ENCODE peak calls at places on chromosomes 5 and 9, in seven cellular contexts. One of them, this sample, is unnamed.
A peak's percentile ranks its signal among the peaks of the same experiment; 100 is the strongest.

GRCh38 chr5:138463335-138464017 is 1.8 kb upstream of the EGR1 start:
- DNase-seq in ovary: peak; percentile 45
- DNase-seq in sigmoid colon: peak; percentile 84
- DNase-seq in transverse colon: peak; percentile 41
- DNase-seq in stomach: no peak
- DNase-seq in upper lobe of left lung: no peak
- DNase-seq in A549: peak; percentile 41
- DNase-seq in this sample: no peak

GRCh38 chr9:89606049-89606481 is 1.3 kb downstream of the GADD45G start:
- DNase-seq in ovary: peak; percentile 75
- DNase-seq in sigmoid colon: peak; percentile 91
- DNase-seq in transverse colon: peak; percentile 85
- DNase-seq in stomach: peak; percentile 86
- DNase-seq in upper lobe of left lung: peak; percentile 92
- DNase-seq in A549: peak; percentile 67
- DNase-seq in this sample: no peak

GRCh38 chr9:132055756-132056155 is 23.9 kb downstream of the MED27 start:
- DNase-seq in ovary: no peak
- DNase-seq in sigmoid colon: no peak
- DNase-seq in transverse colon: no peak
- DNase-seq in stomach: no peak
- DNase-seq in upper lobe of left lung: no peak
- DNase-seq in A549: no peak
- DNase-seq in this sample: no peak

GRCh38 chr9:93198117-93198838 is 14.3 kb downstream of the WNK2 start:
- DNase-seq in ovary: no peak
- DNase-seq in sigmoid colon: no peak
- DNase-seq in transverse colon: peak; percentile 19
- DNase-seq in stomach: no peak
- DNase-seq in upper lobe of left lung: no peak
- DNase-seq in A549: no peak
- DNase-seq in this sample: no peak

GRCh38 chr5:14270212-14270702 is 127.1 kb downstream of the TRIO start:
- DNase-seq in ovary: peak; percentile 38
- DNase-seq in sigmoid colon: no peak
- DNase-seq in transverse colon: no peak
- DNase-seq in stomach: no peak
- DNase-seq in upper lobe of left lung: no peak
- DNase-seq in A549: peak; percentile 76
- DNase-seq in this sample: no peak

GRCh38 chr5:68365894-68366293 is 150.3 kb downstream of the PIK3R1 start:
- DNase-seq in ovary: no peak
- DNase-seq in sigmoid colon: no peak
- DNase-seq in transverse colon: no peak
- DNase-seq in stomach: no peak
- DNase-seq in upper lobe of left lung: no peak
- DNase-seq in A549: no peak
- DNase-seq in this sample: peak; percentile 26

GRCh38 chr9:131410051-131410491 is 16.2 kb downstream of the PRRC2B start:
- DNase-seq in ovary: no peak
- DNase-seq in sigmoid colon: no peak
- DNase-seq in transverse colon: no peak
- DNase-seq in stomach: no peak
- DNase-seq in upper lobe of left lung: no peak
- DNase-seq in A549: no peak
- DNase-seq in this sample: no peak

GRCh38 chr5:39024005-39024404 is 50.2 kb downstream of the RICTOR start:
- DNase-seq in ovary: no peak
- DNase-seq in sigmoid colon: no peak
- DNase-seq in transverse colon: no peak
- DNase-seq in stomach: no peak
- DNase-seq in upper lobe of left lung: no peak
- DNase-seq in A549: no peak
- DNase-seq in this sample: no peak

GRCh38 chr9:101434990-101435389 is 584 bp downstream of the ALDOB start:
- DNase-seq in ovary: no peak
- DNase-seq in sigmoid colon: no peak
- DNase-seq in transverse colon: no peak
- DNase-seq in stomach: no peak
- DNase-seq in upper lobe of left lung: no peak
- DNase-seq in A549: no peak
- DNase-seq in this sample: no peak

GRCh38 chr5:122093415-122093814 is 15.4 kb upstream of the LOX start:
- DNase-seq in ovary: no peak
- DNase-seq in sigmoid colon: no peak
- DNase-seq in transverse colon: no peak
- DNase-seq in stomach: no peak
- DNase-seq in upper lobe of left lung: no peak
- DNase-seq in A549: no peak
- DNase-seq in this sample: no peak

GRCh38 chr9:79619930-79620329 is 48.2 kb downstream of the TLE4 start:
- DNase-seq in ovary: no peak
- DNase-seq in sigmoid colon: no peak
- DNase-seq in transverse colon: no peak
- DNase-seq in stomach: no peak
- DNase-seq in upper lobe of left lung: no peak
- DNase-seq in A549: no peak
- DNase-seq in this sample: no peak

GRCh38 chr9:96555567-96556386 is 63.9 kb downstream of the CDC14B start:
- DNase-seq in ovary: no peak
- DNase-seq in sigmoid colon: no peak
- DNase-seq in transverse colon: no peak
- DNase-seq in stomach: no peak
- DNase-seq in upper lobe of left lung: no peak
- DNase-seq in A549: no peak
- DNase-seq in this sample: no peak

GRCh38 chr9:114289106-114289505 is 33.8 kb upstream of the ORM1 start:
- DNase-seq in ovary: peak; percentile 12
- DNase-seq in sigmoid colon: peak; percentile 46
- DNase-seq in transverse colon: peak; percentile 6
- DNase-seq in stomach: no peak
- DNase-seq in upper lobe of left lung: no peak
- DNase-seq in A549: no peak
- DNase-seq in this sample: no peak

GRCh38 chr9:114434878-114435311 is 47.1 kb upstream of the AKNA start:
- DNase-seq in ovary: no peak
- DNase-seq in sigmoid colon: no peak
- DNase-seq in transverse colon: no peak
- DNase-seq in stomach: no peak
- DNase-seq in upper lobe of left lung: no peak
- DNase-seq in A549: peak; percentile 47
- DNase-seq in this sample: no peak

GRCh38 chr5:117801583-117801982 is 1186.8 kb downstream of the DTWD2 start:
- DNase-seq in ovary: no peak
- DNase-seq in sigmoid colon: no peak
- DNase-seq in transverse colon: no peak
- DNase-seq in stomach: no peak
- DNase-seq in upper lobe of left lung: no peak
- DNase-seq in A549: no peak
- DNase-seq in this sample: no peak

GRCh38 chr9:25353783-25354182 is 324.5 kb downstream of the TUSC1 start:
- DNase-seq in ovary: no peak
- DNase-seq in sigmoid colon: no peak
- DNase-seq in transverse colon: no peak
- DNase-seq in stomach: no peak
- DNase-seq in upper lobe of left lung: no peak
- DNase-seq in A549: no peak
- DNase-seq in this sample: no peak

GRCh38 chr9:132970306-132971062 is 8.0 kb upstream of the GFI1B start:
- DNase-seq in ovary: no peak
- DNase-seq in sigmoid colon: no peak
- DNase-seq in transverse colon: no peak
- DNase-seq in stomach: no peak
- DNase-seq in upper lobe of left lung: no peak
- DNase-seq in A549: no peak
- DNase-seq in this sample: no peak

GRCh38 chr9:20300430-20301115 is 321.7 kb downstream of the MLLT3 start:
- DNase-seq in ovary: no peak
- DNase-seq in sigmoid colon: no peak
- DNase-seq in transverse colon: no peak
- DNase-seq in stomach: no peak
- DNase-seq in upper lobe of left lung: no peak
- DNase-seq in A549: no peak
- DNase-seq in this sample: no peak

GRCh38 chr5:99795026-99795425 is 740.1 kb upstream of the FAM174A start:
- DNase-seq in ovary: no peak
- DNase-seq in sigmoid colon: no peak
- DNase-seq in transverse colon: no peak
- DNase-seq in stomach: no peak
- DNase-seq in upper lobe of left lung: no peak
- DNase-seq in A549: no peak
- DNase-seq in this sample: no peak

GRCh38 chr5:14444988-14445387 is 136.6 kb upstream of the OTULINL start:
- DNase-seq in ovary: no peak
- DNase-seq in sigmoid colon: no peak
- DNase-seq in transverse colon: no peak
- DNase-seq in stomach: no peak
- DNase-seq in upper lobe of left lung: no peak
- DNase-seq in A549: no peak
- DNase-seq in this sample: no peak

GRCh38 chr9:110767559-110768063 is 99.0 kb downstream of the MUSK start:
- DNase-seq in ovary: peak; percentile 72
- DNase-seq in sigmoid colon: peak; percentile 88
- DNase-seq in transverse colon: peak; percentile 28
- DNase-seq in stomach: no peak
- DNase-seq in upper lobe of left lung: no peak
- DNase-seq in A549: no peak
- DNase-seq in this sample: no peak

GRCh38 chr9:69214939-69215338 is 40.9 kb downstream of the TJP2 start:
- DNase-seq in ovary: no peak
- DNase-seq in sigmoid colon: no peak
- DNase-seq in transverse colon: no peak
- DNase-seq in stomach: no peak
- DNase-seq in upper lobe of left lung: no peak
- DNase-seq in A549: no peak
- DNase-seq in this sample: no peak

GRCh38 chr9:69211424-69212036 is 37.5 kb downstream of the TJP2 start:
- DNase-seq in ovary: no peak
- DNase-seq in sigmoid colon: no peak
- DNase-seq in transverse colon: no peak
- DNase-seq in stomach: no peak
- DNase-seq in upper lobe of left lung: no peak
- DNase-seq in A549: no peak
- DNase-seq in this sample: no peak

GRCh38 chr9:69213647-69214046 is 39.6 kb downstream of the TJP2 start:
- DNase-seq in ovary: no peak
- DNase-seq in sigmoid colon: no peak
- DNase-seq in transverse colon: no peak
- DNase-seq in stomach: no peak
- DNase-seq in upper lobe of left lung: no peak
- DNase-seq in A549: no peak
- DNase-seq in this sample: no peak

GRCh38 chr9:69218166-69218565 is 44.1 kb downstream of the TJP2 start:
- DNase-seq in ovary: no peak
- DNase-seq in sigmoid colon: no peak
- DNase-seq in transverse colon: no peak
- DNase-seq in stomach: no peak
- DNase-seq in upper lobe of left lung: no peak
- DNase-seq in A549: no peak
- DNase-seq in this sample: no peak

DNA sequence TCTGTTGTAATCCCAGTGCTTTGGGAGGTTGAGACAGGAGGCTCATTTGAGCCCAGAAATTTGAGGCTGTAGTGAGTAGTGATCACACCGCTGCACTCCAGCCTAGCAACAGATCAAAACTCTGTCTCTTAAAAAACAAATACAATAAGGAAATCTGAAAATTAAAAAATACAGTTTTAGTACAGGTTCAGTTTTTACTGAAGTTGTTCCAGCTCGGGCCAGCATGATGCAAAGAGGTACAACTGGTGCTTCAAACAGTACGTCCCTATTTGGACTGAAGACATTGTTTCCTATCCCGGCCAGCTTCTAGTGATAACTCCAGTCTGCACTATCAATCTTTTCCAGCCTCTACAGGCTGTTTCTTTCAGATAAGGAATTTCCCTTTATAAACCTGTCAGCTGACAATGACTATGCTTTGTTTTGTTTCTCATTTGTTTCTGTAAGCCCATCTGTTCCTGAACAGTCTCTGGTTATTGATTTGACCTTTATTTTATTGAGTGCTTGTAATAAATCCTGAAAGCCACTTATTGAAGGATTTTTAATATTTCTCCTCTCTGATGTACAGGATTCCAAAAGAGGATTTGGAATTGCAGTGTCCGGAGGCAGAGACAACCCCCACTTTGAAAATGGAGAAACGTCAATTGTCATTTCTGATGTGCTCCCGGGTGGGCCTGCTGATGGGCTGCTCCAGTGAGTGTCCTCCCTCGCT is 41.9 kb downstream of the TJP2 start:
- DNase-seq in ovary: no peak
- DNase-seq in sigmoid colon: no peak
- DNase-seq in transverse colon: no peak
- DNase-seq in stomach: no peak
- DNase-seq in upper lobe of left lung: no peak
- DNase-seq in A549: no peak
- DNase-seq in this sample: no peak
- TF ChIP-seq EP300 in ovary: no peak
- TF ChIP-seq EP300 in sigmoid colon: no peak
- TF ChIP-seq EP300 in transverse colon: no peak
- TF ChIP-seq EP300 in stomach: no peak
- TF ChIP-seq EP300 in upper lobe of left lung: no peak
- TF ChIP-seq EP300 in A549: no peak
- TF ChIP-seq EP300 in this sample: no peak

DNA sequence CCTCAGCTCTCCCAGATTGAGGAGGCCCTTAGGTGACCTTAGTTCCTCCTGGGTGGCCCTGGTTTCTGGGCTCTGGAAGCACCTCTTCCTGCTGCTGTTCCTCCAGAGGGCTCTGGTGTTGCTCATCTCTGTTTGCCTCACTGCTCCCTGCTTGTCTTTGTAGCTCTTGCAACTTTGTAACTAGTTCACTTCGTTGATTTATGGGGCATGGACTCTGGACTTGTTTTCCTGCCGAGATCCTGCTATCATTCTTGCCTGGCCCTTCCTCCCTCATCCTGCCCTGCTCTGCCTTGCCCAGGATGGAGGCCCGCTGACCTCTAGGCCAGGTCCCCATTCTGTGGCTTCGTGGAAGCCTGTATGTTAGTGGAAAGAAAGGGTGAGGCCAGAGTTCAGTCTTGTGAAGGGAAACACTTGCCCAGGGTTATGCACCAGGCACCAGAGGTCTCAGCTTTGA is 169.3 kb downstream of the MACROH2A1 start:
- DNase-seq in ovary: no peak
- DNase-seq in sigmoid colon: no peak
- DNase-seq in transverse colon: no peak
- DNase-seq in stomach: no peak
- DNase-seq in upper lobe of left lung: no peak
- DNase-seq in A549: peak; percentile 26
- DNase-seq in this sample: no peak
- TF ChIP-seq EP300 in ovary: no peak
- TF ChIP-seq EP300 in sigmoid colon: no peak
- TF ChIP-seq EP300 in transverse colon: no peak
- TF ChIP-seq EP300 in stomach: no peak
- TF ChIP-seq EP300 in upper lobe of left lung: no peak
- TF ChIP-seq EP300 in A549: no peak
- TF ChIP-seq EP300 in this sample: no peak

GRCh38 chr5:83085106-83085505 is 7.8 kb downstream of the XRCC4 start:
- DNase-seq in ovary: no peak
- DNase-seq in sigmoid colon: no peak
- DNase-seq in transverse colon: no peak
- DNase-seq in stomach: no peak
- DNase-seq in upper lobe of left lung: no peak
- DNase-seq in A549: no peak
- DNase-seq in this sample: no peak
- TF ChIP-seq EP300 in ovary: no peak
- TF ChIP-seq EP300 in sigmoid colon: no peak
- TF ChIP-seq EP300 in transverse colon: no peak
- TF ChIP-seq EP300 in stomach: no peak
- TF ChIP-seq EP300 in upper lobe of left lung: no peak
- TF ChIP-seq EP300 in A549: no peak
- TF ChIP-seq EP300 in this sample: no peak

GRCh38 chr5:2133080-2133479 is 250.4 kb upstream of the IRX4 start:
- DNase-seq in ovary: no peak
- DNase-seq in sigmoid colon: no peak
- DNase-seq in transverse colon: no peak
- DNase-seq in stomach: no peak
- DNase-seq in upper lobe of left lung: no peak
- DNase-seq in A549: no peak
- DNase-seq in this sample: no peak
- TF ChIP-seq EP300 in ovary: no peak
- TF ChIP-seq EP300 in sigmoid colon: no peak
- TF ChIP-seq EP300 in transverse colon: no peak
- TF ChIP-seq EP300 in stomach: no peak
- TF ChIP-seq EP300 in upper lobe of left lung: no peak
- TF ChIP-seq EP300 in A549: no peak
- TF ChIP-seq EP300 in this sample: no peak

This sample was measured in esophagus muscularis mucosa.